ENCODE peak calls at places on chromosomes 3 and 15, in ten cellular contexts. F is tibial artery, R is tibial nerve, M is OCI-LY7, N is adrenal gland, W is lung, D is right lobe of liver, J is Peyer's patch, Y is fibroblast of lung, K is keratinocyte. S is an unnamed sample.

GRCh38 chr15:60906275-60906674 is 322.8 kb downstream of the RORA start:
- DNase-seq in F (no peak), R (no peak), M (no peak), N (no peak), W (no peak), D (no peak), J (no peak), Y (no peak), K (no peak), S (no peak)

GRCh38 chr15:41337631-41338522 is 5.2 kb downstream of the NUSAP1 start:
- DNase-seq in F (no peak), R (no peak), M (no peak), N (peak; percentile 59), W (no peak), D (no peak), J (no peak), Y (no peak), K (no peak), S (no peak)

GRCh38 chr3:170471149-170471548 is 52.5 kb downstream of the CLDN11 start:
- DNase-seq in F (no peak), R (no peak), M (no peak), N (no peak), W (no peak), D (no peak), J (no peak), Y (peak; percentile 34), K (no peak), S (no peak)

GRCh38 chr3:140942221-140943104 is 827 bp downstream of the SLC25A36 start:
- DNase-seq in F (peak; percentile 50), R (peak; percentile 17), M (peak; percentile 80), N (peak; percentile 76), W (peak; percentile 69), D (peak; percentile 64), J (peak; percentile 77), Y (peak; percentile 62), K (no peak), S (peak; percentile 80)

GRCh38 chr3:52896613-52897012 is 735 bp downstream of the STIMATE start:
- DNase-seq in F (no peak), R (no peak), M (peak; percentile 37), N (no peak), W (peak; percentile 29), D (no peak), J (no peak), Y (no peak), K (no peak), S (no peak)

GRCh38 chr15:78418681-78419080 is 19.3 kb upstream of the IREB2 start:
- DNase-seq in F (no peak), R (no peak), M (no peak), N (no peak), W (no peak), D (no peak), J (no peak), Y (no peak), K (no peak), S (no peak)

GRCh38 chr3:70861855-70862254 is 549.4 kb upstream of the MDFIC2 start:
- DNase-seq in F (no peak), R (no peak), M (no peak), N (no peak), W (no peak), D (no peak), J (no peak), Y (peak; percentile 93), K (no peak), S (no peak)

GRCh38 chr15:82056900-82057825 is 11.3 kb upstream of the MEX3B start:
- DNase-seq in F (no peak), R (no peak), M (no peak), N (no peak), W (no peak), D (no peak), J (no peak), Y (no peak), K (no peak), S (no peak)

GRCh38 chr3:117919611-117920010 is 1115.0 kb downstream of the IGSF11 start:
- DNase-seq in F (no peak), R (no peak), M (no peak), N (no peak), W (no peak), D (no peak), J (no peak), Y (no peak), K (no peak), S (no peak)

GRCh38 chr15:29676961-29677402 is 145.3 kb downstream of the TJP1 start:
- DNase-seq in F (no peak), R (no peak), M (no peak), N (no peak), W (no peak), D (no peak), J (no peak), Y (peak; percentile 79), K (no peak), S (no peak)

GRCh38 chr3:50316657-50317242 is 5.8 kb downstream of the HYAL2 start:
- DNase-seq in F (no peak), R (no peak), M (peak; percentile 42), N (no peak), W (peak; percentile 95), D (no peak), J (peak; percentile 90), Y (peak; percentile 79), K (peak; percentile 95), S (peak; percentile 88)

DNA sequence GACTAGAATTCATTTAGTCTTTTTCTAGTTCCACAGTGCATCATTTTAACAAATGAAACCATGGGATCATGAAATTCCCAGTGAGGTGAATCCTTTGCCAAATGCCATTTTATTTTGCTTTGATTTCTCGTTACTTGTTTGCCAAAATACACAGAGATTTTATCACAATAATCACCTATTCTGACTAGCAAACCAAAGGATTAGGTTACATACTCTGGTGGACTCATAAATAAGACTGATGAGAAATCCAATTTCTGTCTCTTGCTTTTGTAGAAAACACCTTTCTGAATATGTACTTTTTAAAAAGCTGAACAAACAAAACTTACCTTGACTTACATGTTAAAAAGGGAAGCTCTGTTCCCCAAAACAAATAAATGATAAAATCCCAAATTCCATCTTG is 12.2 kb downstream of the ERC2 start:
- DNase-seq in F (no peak), R (no peak), M (no peak), N (no peak), W (no peak), D (no peak), J (no peak), Y (no peak), K (no peak), S (no peak)
- H3K4me1 ChIP-seq in F (no peaks in the 10 kb centered on the region), R (no peaks in the 10 kb centered on the region), M (no peaks in the 10 kb centered on the region), N (no peaks in the 10 kb centered on the region), W (no peaks in the 10 kb centered on the region), D (no peaks in the 10 kb centered on the region), J (no peaks in the 10 kb centered on the region), Y (no peaks in the 10 kb centered on the region), K (no peaks in the 10 kb centered on the region), S (no peaks in the 10 kb centered on the region)

GRCh38 chr3:138082992-138083386 is 32.4 kb downstream of the DZIP1L start:
- DNase-seq in F (no peak), R (no peak), M (no peak), N (no peak), W (no peak), D (no peak), J (no peak), Y (peak; percentile 61), K (no peak), S (no peak)

GRCh38 chr3:138082085-138082991 is 33.1 kb downstream of the DZIP1L start:
- DNase-seq in F (no peak), R (no peak), M (no peak), N (no peak), W (no peak), D (no peak), J (no peak), Y (peak; percentile 97), K (peak; percentile 36), S (no peak)

GRCh38 chr3:138079901-138080300 is 35.5 kb downstream of the DZIP1L start:
- DNase-seq in F (no peak), R (no peak), M (no peak), N (no peak), W (no peak), D (no peak), J (no peak), Y (no peak), K (no peak), S (no peak)

GRCh38 chr3:138078901-138079344 is 36.5 kb downstream of the DZIP1L start:
- DNase-seq in F (no peak), R (no peak), M (no peak), N (no peak), W (no peak), D (no peak), J (no peak), Y (peak; percentile 97), K (peak; percentile 60), S (no peak)

GRCh38 chr3:138081371-138082084 is 33.9 kb downstream of the DZIP1L start:
- DNase-seq in F (no peak), R (no peak), M (no peak), N (no peak), W (no peak), D (no peak), J (no peak), Y (peak; percentile 83), K (no peak), S (no peak)
- H3K4me3 ChIP-seq in F (no peak overlapping the region), R (no peak overlapping the region), M (no peak overlapping the region), N (no peak overlapping the region), W (no peak overlapping the region), D (no peak overlapping the region), J (no peak overlapping the region), Y (peak overlapping the region; percentile 37), K (no peak overlapping the region), S (no peak overlapping the region)

GRCh38 chr3:43080726-43081568 is 24.9 kb downstream of the POMGNT2 start:
- DNase-seq in F (no peak), R (no peak), M (no peak), N (no peak), W (no peak), D (no peak), J (no peak), Y (no peak), K (no peak), S (no peak)
- H3K4me1 ChIP-seq in F (no peaks in the 10 kb centered on the region), R (no peaks in the 10 kb centered on the region), M (no peaks in the 10 kb centered on the region), N (no peaks in the 10 kb centered on the region), W (no peaks in the 10 kb centered on the region), D (no peaks in the 10 kb centered on the region), J (no peaks in the 10 kb centered on the region), Y (no peaks in the 10 kb centered on the region), K (no peaks in the 10 kb centered on the region), S (no peaks in the 10 kb centered on the region)

GRCh38 chr15:49721091-49721490 is 100.2 kb downstream of the DTWD1 start:
- DNase-seq in F (no peak), R (no peak), M (no peak), N (no peak), W (no peak), D (no peak), J (no peak), Y (no peak), K (no peak), S (no peak)

GRCh38 chr15:49715701-49716100 is 94.9 kb downstream of the DTWD1 start:
- DNase-seq in F (no peak), R (no peak), M (no peak), N (no peak), W (no peak), D (no peak), J (no peak), Y (no peak), K (no peak), S (no peak)

GRCh38 chr15:49720221-49720620 is 99.4 kb downstream of the DTWD1 start:
- DNase-seq in F (no peak), R (no peak), M (no peak), N (no peak), W (no peak), D (no peak), J (no peak), Y (no peak), K (no peak), S (no peak)

GRCh38 chr15:49718846-49719245 is 98.0 kb downstream of the DTWD1 start:
- DNase-seq in F (no peak), R (no peak), M (no peak), N (no peak), W (no peak), D (no peak), J (no peak), Y (no peak), K (no peak), S (no peak)

GRCh38 chr15:49718234-49718633 is 97.4 kb downstream of the DTWD1 start:
- DNase-seq in F (no peak), R (no peak), M (no peak), N (no peak), W (no peak), D (no peak), J (no peak), Y (no peak), K (no peak), S (no peak)
- H3K4me3 ChIP-seq in F (no peak overlapping the region), R (no peak overlapping the region), M (no peak overlapping the region), N (no peak overlapping the region), W (no peak overlapping the region), D (no peak overlapping the region), J (no peak overlapping the region), Y (no peak overlapping the region), K (no peak overlapping the region), S (no peak overlapping the region)

S was measured in suprapubic skin.